ENCODE peak calls at places on chromosome 19, in four cellular contexts. F, M, I and E are unnamed samples.

GRCh38 chr19:19453129-19453461 is 47.6 kb downstream of the GATAD2A start:
- DNase-seq in F (no peak), M (no peak), I (no peak), E (no peak)

GRCh38 chr19:18999016-18999758 is 34.1 kb downstream of the SUGP2 start:
- DNase-seq in F (no peak), M (peak), I (peak), E (no peak)

GRCh38 chr19:29851769-29852521 is 40.2 kb downstream of the CCNE1 start:
- DNase-seq in F (no peak), M (no peak), I (no peak), E (no peak)

GRCh38 chr19:16376649-16377048 is 52.0 kb downstream of the KLF2 start:
- DNase-seq in F (peak), M (peak), I (no peak), E (no peak)

GRCh38 chr19:33431986-33432385 is 58.5 kb downstream of the CEBPG start:
- DNase-seq in F (no peak), M (no peak), I (no peak), E (no peak)

GRCh38 chr19:18098891-18099622 is 1.5 kb downstream of the MAST3 start:
- DNase-seq in F (no peak), M (no peak), I (no peak), E (no peak)

GRCh38 chr19:41995959-41996797 is 2.1 kb upstream of the ATP1A3 start:
- DNase-seq in F (no peak), M (no peak), I (no peak), E (peak)

GRCh38 chr19:17737690-17738153 is 13.6 kb upstream of the FCHO1 start:
- DNase-seq in F (no peak), M (no peak), I (no peak), E (no peak)

GRCh38 chr19:2547033-2547680 is 71.2 kb downstream of the GADD45B start:
- DNase-seq in F (no peak), M (no peak), I (no peak), E (no peak)

GRCh38 chr19:43708716-43709115 is 7.2 kb upstream of the IRGC start:
- DNase-seq in F (no peak), M (no peak), I (no peak), E (no peak)

GRCh38 chr19:16631465-16631864 is 3.5 kb upstream of the MED26 start:
- DNase-seq in F (no peak), M (no peak), I (no peak), E (no peak)

GRCh38 chr19:32646556-32646955 is 28.4 kb downstream of the ANKRD27 start:
- DNase-seq in F (no peak), M (no peak), I (no peak), E (no peak)

GRCh38 chr19:16608290-16608704 is 19.7 kb downstream of the MED26 start:
- DNase-seq in F (peak), M (peak), I (peak), E (no peak)

GRCh38 chr19:29674374-29675119 is 9.3 kb downstream of the PLEKHF1 start:
- DNase-seq in F (no peak), M (no peak), I (no peak), E (no peak)

GRCh38 chr19:39679056-39679790 is 23.5 kb downstream of the LGALS16 start:
- DNase-seq in F (no peak), M (no peak), I (no peak), E (no peak)

GRCh38 chr19:38617283-38617763 is 430 bp downstream of the MAP4K1 start:
- DNase-seq in F (no peak), M (no peak), I (no peak), E (no peak)

GRCh38 chr19:16588089-16588823 is 16.0 kb upstream of the SLC35E1 start:
- DNase-seq in F (no peak), M (no peak), I (peak), E (no peak)

GRCh38 chr19:5222821-5223321 is 117.7 kb downstream of the PTPRS start:
- DNase-seq in F (no peak), M (no peak), I (no peak), E (no peak)

GRCh38 chr19:5224480-5224879 is 116.1 kb downstream of the PTPRS start:
- DNase-seq in F (no peak), M (no peak), I (no peak), E (no peak)

GRCh38 chr19:5228490-5228889 is 112.1 kb downstream of the PTPRS start:
- DNase-seq in F (no peak), M (no peak), I (no peak), E (no peak)

GRCh38 chr19:5228932-5229777 is 111.5 kb downstream of the PTPRS start:
- DNase-seq in F (peak), M (no peak), I (peak), E (no peak)

DNA sequence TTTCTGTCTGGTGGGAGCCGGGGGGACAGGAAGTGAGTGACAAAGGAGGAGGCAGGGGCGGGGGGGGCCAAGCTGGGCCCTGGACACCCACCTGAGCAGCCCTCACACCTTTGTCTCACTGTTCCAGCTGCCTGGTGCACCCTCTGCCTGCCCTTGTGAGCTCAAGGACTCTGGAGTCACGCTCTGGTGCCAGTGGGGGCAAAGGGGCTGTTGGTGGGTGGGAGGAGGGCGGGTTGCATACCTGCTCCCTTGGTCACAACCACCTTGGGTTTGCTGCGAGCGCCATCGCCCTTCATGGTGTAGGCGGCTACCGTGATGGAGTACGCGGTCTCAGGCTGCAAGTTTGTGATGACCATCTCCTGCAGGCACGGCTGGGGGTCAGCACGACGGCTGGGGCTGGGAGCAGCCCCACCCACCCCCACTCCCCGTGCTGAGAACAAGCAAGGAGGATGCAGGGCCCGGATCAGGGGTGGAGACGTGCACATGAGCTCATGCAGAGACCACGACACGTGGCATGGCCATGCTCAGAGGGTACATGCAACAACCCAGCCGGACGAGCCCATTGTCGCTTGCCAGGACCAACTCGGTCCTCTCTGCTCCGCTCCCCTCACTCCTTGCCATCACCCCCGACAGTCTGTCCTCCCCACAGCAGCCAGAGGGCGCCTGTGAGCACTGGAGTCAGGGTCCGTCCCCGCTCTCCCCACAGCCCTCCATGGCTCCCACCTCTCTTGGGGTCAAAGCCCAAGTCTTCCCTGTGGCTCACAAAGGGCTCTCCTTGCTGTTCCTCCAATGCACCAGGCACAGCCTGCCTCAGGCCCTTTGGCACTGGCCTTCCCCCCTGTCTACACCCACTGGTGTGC is 114.9 kb downstream of the PTPRS start:
- DNase-seq in F (no peak), M (no peak), I (no peak), E (no peak)
- TF ChIP-seq CTCF in F (peak), M (peak), I (peak), E (peak)

DNA sequence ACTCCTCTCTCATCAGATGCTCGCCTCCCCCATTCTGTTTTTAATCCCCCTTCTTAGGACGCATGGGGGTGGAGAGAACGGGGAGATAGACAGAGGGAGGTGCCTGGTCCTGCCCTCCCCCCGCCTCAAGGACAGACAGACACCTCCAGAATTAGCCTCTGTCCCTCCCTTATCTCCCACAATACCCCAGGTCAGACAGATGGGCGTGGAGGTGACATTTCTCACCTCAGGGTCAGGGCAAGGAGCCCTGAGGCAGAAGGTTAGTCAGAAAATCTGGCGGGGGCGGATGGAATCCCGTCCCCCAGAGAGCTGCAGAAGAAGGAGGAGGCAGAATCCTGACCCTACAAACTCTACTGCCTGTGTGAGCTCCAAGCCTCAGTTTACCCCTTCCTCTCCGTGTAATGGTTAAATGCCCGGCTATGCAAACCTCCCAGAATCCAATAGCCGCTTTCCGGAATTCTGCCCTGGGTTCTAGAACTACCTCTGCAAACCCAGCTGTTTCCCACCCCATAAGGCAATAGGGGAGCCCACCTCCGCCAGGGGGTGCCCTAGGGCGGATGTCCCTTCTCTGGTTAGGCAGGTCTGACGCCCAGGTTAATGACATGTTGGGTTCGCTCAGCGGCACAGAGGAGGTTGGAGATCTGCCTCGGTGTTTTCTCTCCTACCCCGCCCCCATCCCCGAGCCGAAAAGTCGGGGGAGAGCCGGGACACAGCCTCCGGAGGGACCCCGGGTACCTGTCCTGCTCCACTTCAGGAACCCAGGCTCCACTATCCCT is 900 bp downstream of the PPP1R13L start:
- DNase-seq in F (peak), M (peak), I (no peak), E (no peak)
- TF ChIP-seq CTCF in F (peak), M (peak), I (peak), E (peak)

DNA sequence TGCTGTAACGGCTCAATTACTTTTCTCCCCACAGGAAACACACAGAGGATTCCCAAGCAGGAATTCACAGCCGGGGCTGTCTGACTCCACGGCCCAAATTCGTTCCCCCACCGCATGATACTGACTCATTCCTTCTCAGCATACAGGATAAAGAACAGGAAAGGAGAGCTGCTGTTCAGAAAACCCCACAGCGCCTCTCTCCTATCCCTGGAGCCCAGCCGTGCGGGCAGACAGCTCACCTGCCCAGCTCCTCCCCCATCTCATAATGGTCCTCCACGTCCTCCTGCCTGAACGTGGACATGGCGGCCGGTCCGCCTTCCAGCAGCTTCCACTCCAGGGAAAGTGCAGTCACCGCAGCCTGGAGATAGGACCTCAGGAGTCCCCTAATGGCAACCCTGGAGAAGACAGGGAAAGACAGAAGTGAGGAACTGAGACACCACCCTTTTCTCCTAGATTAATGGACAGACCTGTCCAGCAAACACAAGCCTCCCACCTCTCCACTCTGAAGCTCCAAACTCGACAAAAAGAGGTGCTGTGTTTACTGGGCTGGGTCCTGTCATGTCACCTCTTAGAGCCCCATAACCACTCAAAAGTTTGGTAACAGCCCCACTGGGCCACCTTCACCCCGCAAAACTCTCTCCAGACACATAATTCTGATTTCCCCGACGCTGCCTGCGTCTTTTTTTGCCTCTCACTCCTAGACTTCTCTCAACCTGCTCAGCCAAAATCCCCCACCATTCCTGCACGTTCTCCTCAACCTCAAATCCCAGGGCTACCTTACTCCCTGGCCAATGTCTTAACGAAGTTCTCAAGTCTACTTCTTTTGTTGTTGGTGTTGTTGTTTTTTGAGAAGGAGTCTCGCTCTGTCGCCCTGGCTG is 1.2 kb downstream of the DAPK3 start:
- DNase-seq in F (peak), M (peak), I (peak), E (no peak)
- TF ChIP-seq CTCF in F (no peak), M (peak), I (peak), E (no peak)

GRCh38 chr19:11659612-11660011 is 62.3 kb downstream of the ZNF627 start:
- DNase-seq in F (peak), M (no peak), I (peak), E (no peak)
- TF ChIP-seq CTCF in F (no peak), M (peak), I (peak), E (peak)

GRCh38 chr19:46717716-46718143 is 816 bp upstream of the PRKD2 start:
- DNase-seq in F (no peak), M (no peak), I (no peak), E (no peak)

GRCh38 chr19:46717034-46717715 is at the start of gene PRKD2:
- DNase-seq in F (peak), M (peak), I (peak), E (peak)

GRCh38 chr19:46716013-46716671 is 772 bp downstream of the PRKD2 start:
- DNase-seq in F (peak), M (peak), I (no peak), E (no peak)

GRCh38 chr19:46715620-46716012 is 1.3 kb downstream of the PRKD2 start:
- DNase-seq in F (peak), M (no peak), I (no peak), E (no peak)

DNA sequence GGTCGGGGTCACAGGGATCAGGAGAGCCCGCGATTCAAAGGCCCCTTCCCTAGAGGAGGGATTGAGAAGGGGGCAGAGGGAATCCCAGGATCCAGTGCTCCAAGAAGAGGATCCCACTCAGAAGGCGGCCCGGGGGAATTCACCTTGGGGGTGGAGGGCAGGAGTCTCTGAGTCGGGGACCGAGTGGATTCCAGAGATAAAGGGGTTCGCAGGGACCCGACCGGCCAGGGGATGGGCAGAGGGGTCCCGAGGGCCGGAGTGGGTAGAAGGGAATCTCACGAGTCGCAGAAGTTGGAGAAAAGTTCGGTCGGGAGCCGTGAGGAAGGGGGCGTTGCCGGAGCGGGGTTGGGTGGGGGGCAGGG is 261 bp downstream of the PRKD2 start:
- DNase-seq in F (peak), M (peak), I (no peak), E (no peak)
- TF ChIP-seq CTCF in F (no peak), M (no peak), I (no peak), E (no peak)

GRCh38 chr19:3782330-3782729 is 3.9 kb downstream of the MATK start:
- DNase-seq in F (no peak), M (no peak), I (no peak), E (no peak)

GRCh38 chr19:3782903-3783302 is 3.3 kb downstream of the MATK start:
- DNase-seq in F (no peak), M (no peak), I (no peak), E (no peak)

GRCh38 chr19:3785464-3785937 is 680 bp downstream of the MATK start:
- DNase-seq in F (no peak), M (no peak), I (no peak), E (no peak)

GRCh38 chr19:3784607-3785463 is 1.3 kb downstream of the MATK start:
- DNase-seq in F (peak), M (peak), I (no peak), E (no peak)

DNA sequence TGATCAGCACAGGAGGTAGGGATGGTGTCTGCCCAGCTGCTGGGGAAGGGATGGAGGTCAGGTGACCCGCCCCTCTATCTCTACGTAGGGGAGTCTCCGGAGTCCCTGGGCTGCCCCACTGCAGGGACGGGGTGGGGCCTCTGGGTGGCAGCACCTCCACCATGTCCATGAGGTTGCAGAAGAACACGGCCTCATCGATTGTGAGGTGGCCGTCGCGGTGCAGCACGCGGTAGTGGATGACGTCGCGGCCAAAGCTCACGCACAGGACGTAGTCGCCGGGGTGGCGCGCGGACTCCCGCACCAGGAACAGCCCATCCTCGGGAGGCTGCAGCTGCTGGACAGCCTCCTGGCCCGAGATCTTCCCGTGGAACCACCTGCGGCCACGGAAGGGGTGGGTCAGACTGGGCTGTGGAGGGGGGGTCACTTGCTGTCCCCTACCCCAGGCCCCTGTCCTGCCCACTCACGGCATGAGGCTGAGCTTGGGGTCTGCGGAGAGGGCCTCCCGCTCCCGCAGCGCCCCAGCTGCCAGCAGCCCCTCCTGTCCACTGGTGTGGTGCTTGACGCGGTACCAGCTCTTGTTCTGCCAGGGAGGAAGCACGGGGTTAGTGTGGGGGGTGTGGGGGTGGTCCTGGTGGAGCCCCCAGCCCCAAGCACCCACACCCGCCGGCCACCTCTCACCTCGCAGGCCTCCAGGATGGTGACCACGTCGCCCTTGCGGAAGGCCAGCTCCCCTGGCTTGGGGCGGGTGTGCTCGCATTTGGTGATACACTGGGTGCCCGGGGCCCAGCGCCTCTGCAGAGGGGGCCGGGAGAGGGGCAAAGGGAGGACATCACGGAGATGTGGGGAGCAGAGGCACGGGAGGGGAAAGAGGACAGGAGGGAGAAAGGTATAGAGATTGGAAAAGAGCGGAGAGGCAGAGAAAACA is 2.3 kb downstream of the MATK start:
- DNase-seq in F (peak), M (no peak), I (no peak), E (no peak)
- TF ChIP-seq CTCF in F (no peak), M (peak), I (peak), E (peak)

DNA sequence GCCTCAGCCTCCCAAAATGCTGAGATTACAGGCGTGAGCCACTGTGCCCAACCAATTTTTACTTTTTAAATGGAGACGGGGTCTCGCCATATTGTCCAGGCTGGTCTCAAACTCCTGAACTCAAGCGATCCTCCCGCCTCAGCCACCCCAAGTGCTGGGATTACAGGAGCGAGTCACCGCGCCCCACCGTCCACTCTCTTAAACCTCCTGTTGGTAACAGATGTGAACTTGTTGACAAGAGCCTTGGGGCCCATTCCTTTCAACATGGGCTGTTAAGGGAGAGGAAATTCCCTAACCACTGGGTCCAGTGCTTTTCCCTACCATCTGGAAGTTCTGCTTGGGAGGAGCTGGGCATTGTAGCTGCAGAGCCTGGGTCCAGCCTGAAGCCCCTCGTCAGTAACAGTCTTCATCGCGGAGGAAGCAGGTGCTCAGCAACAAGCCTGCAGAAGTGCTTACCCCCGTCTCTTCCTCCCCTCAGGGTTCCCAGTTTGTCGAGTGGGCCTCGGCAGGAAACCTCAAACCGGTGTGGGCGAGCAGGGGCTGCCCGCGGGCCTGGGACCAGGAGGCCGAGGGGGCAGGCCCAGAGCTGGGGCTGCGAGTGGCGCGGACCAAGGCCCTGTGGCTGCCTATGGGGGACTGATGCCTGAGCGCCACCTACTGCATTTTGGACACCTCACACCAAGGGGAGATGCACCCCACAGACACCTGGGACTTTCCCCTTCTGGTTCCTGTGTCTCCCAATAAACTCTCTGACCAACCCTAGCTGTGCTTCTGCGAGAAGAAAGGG is 4.0 kb upstream of the FLT3LG start:
- DNase-seq in F (no peak), M (no peak), I (no peak), E (no peak)
- TF ChIP-seq CTCF in F (no peak), M (peak), I (peak), E (peak)

GRCh38 chr19:7676854-7677253 is at the start of gene MCEMP1:
- DNase-seq in F (no peak), M (no peak), I (no peak), E (no peak)

GRCh38 chr19:7679771-7680605 is 645 bp upstream of the TRAPPC5 start:
- DNase-seq in F (no peak), M (no peak), I (no peak), E (no peak)

GRCh38 chr19:7680606-7681335 is at the start of gene TRAPPC5:
- DNase-seq in F (peak), M (peak), I (peak), E (peak)

GRCh38 chr19:7677664-7678311 is 898 bp downstream of the MCEMP1 start:
- DNase-seq in F (no peak), M (no peak), I (no peak), E (no peak)

GRCh38 chr19:7679017-7679720 is 1.5 kb upstream of the TRAPPC5 start:
- DNase-seq in F (no peak), M (no peak), I (no peak), E (peak)
- TF ChIP-seq CTCF in F (peak), M (no peak), I (no peak), E (peak)